ENCODE peak calls at places on chromosomes 3 and 15, in four cellular contexts. R is BJ, Q is K562, S is GM12865. Y is an unnamed sample.

GRCh38 chr3:5136619-5137429 is 14.7 kb downstream of the ARL8B start:
- DNase-seq in Q (peak), R (no peak), S (peak), Y (no peak)

GRCh38 chr15:80424381-80424780 is 20.2 kb downstream of the ARNT2 start:
- DNase-seq in S (no peak), R (no peak), Q (no peak), Y (no peak)

GRCh38 chr15:96431787-96432186 is 101.3 kb downstream of the NR2F2 start:
- DNase-seq in S (no peak), Q (no peak), R (no peak), Y (no peak)

GRCh38 chr3:93906245-93906644 is 67.5 kb downstream of the PROS1 start:
- DNase-seq in R (no peak), S (no peak), Q (no peak), Y (no peak)

GRCh38 chr3:52228751-52229291 is 3.4 kb upstream of the TLR9 start:
- DNase-seq in Q (no peak), R (no peak), S (no peak), Y (no peak)

GRCh38 chr3:27025718-27026117 is 343.5 kb downstream of the NEK10 start:
- DNase-seq in Q (no peak), R (no peak), S (no peak), Y (no peak)

GRCh38 chr15:40273428-40273827 is 9.4 kb downstream of the ANKRD63 start:
- DNase-seq in S (no peak), Q (no peak), R (no peak), Y (no peak)

GRCh38 chr15:96354731-96355560 is 24.4 kb downstream of the NR2F2 start:
- DNase-seq in R (no peak), S (no peak), Q (peak), Y (no peak)

GRCh38 chr15:84715442-84716035 is 400 bp downstream of the SEC11A start:
- DNase-seq in R (no peak), Q (peak), S (peak), Y (no peak)

GRCh38 chr15:68819451-68820204 is 1.1 kb downstream of the ANP32A start:
- DNase-seq in Q (peak), S (peak), R (no peak), Y (no peak)

GRCh38 chr3:64209866-64210609 is 15.2 kb downstream of the PRICKLE2 start:
- DNase-seq in Q (no peak), S (no peak), R (no peak), Y (no peak)

GRCh38 chr15:76190767-76191538 is 120.3 kb downstream of the ETFA start:
- DNase-seq in Q (peak), R (no peak), S (peak), Y (no peak)

GRCh38 chr3:154121236-154122095 is at the start of gene ARHGEF26:
- DNase-seq in S (peak), R (no peak), Q (peak), Y (no peak)
- H3K4me3 ChIP-seq in S (peak), R (peak), Q (peak), Y (peak)

DNA sequence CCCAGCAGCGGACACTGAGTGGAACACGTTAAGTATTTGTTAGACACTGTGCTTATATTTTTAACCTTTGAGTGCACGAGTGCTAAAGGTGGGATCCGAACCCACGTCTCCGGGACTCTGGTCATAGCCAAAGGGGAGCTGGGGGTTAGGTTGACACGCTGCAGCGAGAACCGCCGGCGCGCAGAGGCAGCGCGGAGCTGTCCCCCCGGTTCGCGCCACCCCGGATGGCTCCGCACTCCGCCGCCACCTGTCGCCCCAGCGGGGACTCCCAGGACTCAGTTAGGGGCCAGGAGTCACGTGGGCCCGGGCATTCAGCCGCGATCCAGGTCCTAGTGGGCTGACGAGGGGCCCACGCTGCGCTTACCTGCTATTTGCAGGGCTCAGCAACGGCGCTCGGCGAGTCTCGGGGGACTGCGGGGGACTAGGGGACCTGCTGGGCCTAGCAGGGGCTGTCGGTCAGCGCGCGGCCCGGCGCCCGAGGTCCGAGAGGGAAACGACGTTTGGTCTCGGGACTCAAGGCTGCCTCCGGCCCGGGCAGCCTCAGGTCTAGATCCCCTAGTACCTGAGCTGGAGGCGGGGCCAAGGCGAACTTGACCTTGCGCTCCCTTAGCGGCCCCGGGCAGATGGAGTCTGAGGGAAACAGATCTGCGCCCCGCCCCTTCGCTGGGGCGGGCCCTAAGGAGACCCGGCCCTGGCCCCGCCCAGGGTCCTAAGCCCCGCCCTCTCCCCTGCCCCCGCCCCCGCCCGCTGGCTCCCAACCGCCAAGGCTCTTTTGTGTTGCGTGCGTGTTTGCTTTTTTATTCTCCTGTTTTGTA is at the start of gene NMNAT3:
- DNase-seq in R (no peak), S (peak), Q (peak), Y (no peak)
- TF ChIP-seq CTCF in R (no peak), S (no peak), Q (peak), Y (peak)

GRCh38 chr3:141845407-141846049 is 30.9 kb upstream of the ATP1B3 start:
- DNase-seq in Q (peak), S (peak), R (no peak), Y (no peak)
- H3K4me3 ChIP-seq in Q (no peak), S (no peak), R (no peak), Y (no peak)

GRCh38 chr15:48336940-48337339 is 5.7 kb downstream of the DUT start:
- DNase-seq in Q (peak), R (no peak), S (peak), Y (no peak)
- TF ChIP-seq CTCF in Q (peak), R (peak), S (peak), Y (peak)

DNA sequence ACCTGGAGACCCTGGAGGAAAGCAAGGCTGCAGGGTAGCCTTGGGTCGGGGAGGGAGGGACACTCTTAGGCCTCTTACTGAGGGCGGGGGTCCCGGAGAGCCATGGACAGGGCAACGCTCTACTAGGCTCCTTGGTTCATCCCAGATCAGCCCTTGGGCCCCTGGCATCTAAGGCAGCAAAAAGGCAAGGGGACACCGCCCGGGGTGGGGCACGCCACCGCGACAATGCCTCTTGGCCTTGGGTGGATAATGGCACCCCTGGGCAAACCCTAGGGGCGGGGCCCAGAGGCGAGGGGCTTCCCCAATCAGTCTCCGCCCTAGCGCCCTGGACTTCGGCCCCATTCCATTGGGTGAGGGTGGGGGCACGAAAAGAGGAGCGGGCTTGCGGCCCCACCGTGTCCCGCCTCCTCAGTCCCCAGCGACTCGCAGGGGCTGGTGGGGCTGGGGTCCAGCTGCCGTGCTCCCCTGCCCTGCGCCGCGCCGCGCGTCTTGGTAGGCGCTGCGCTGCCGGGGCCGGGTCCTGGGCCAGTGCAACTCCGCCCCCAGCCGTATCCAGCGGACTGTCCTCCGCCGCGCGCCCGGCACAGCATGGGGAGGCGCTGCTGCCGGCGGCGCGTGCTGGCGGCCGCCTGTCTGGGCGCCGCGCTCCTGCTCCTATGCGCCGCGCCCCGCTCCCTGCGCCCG is at the start of gene CHST13:
- DNase-seq in Q (peak), R (no peak), S (no peak), Y (no peak)
- H3K4me3 ChIP-seq in Q (peak), R (peak), S (no peak), Y (peak)

Y was measured in epithelial cell of proximal tubule.